ENCODE peak calls at places on chromosome 1, in six cellular contexts. U, W, T, J, S and H are unnamed samples.

GRCh38 chr1:66244429-66244828 is 289.5 kb upstream of the SGIP1 start:
- DNase-seq in U (peak; percentile 84), W (no peak), T (no peak), J (no peak), S (no peak), H (no peak)

GRCh38 chr1:219544163-219544846 is 68.6 kb downstream of the ZC3H11B start:
- DNase-seq in U (no peak), W (no peak), T (no peak), J (no peak), S (no peak), H (no peak)

GRCh38 chr1:193462629-193463320 is 276.4 kb upstream of the B3GALT2 start:
- DNase-seq in U (no peak), W (no peak), T (no peak), J (no peak), S (no peak), H (no peak)

GRCh38 chr1:111507411-111508201 is 4.2 kb upstream of the ADORA3 start:
- DNase-seq in U (peak; percentile 55), W (no peak), T (no peak), J (peak; percentile 72), S (peak; percentile 31), H (peak; percentile 43)

GRCh38 chr1:40130892-40131291 is 30.3 kb upstream of the RLF start:
- DNase-seq in U (no peak), W (no peak), T (no peak), J (no peak), S (no peak), H (no peak)

GRCh38 chr1:182235952-182236650 is 155.5 kb downstream of the GLUL start:
- DNase-seq in U (no peak), W (no peak), T (peak; percentile 94), J (no peak), S (no peak), H (no peak)

GRCh38 chr1:66436378-66437135 is 97.4 kb upstream of the SGIP1 start:
- DNase-seq in U (no peak), W (peak; percentile 71), T (no peak), J (no peak), S (peak; percentile 15), H (no peak)

GRCh38 chr1:158666037-158666436 is 20.5 kb downstream of the SPTA1 start:
- DNase-seq in U (no peak), W (no peak), T (no peak), J (no peak), S (no peak), H (no peak)

GRCh38 chr1:212794561-212795014 is 2.9 kb downstream of the TATDN3 start:
- DNase-seq in U (no peak), W (no peak), T (no peak), J (no peak), S (no peak), H (peak; percentile 47)

GRCh38 chr1:17008208-17008855 is 3.4 kb downstream of the ATP13A2 start:
- DNase-seq in U (no peak), W (no peak), T (no peak), J (no peak), S (no peak), H (no peak)

GRCh38 chr1:110787328-110788071 is 85.4 kb upstream of the CD53 start:
- DNase-seq in U (no peak), W (no peak), T (no peak), J (no peak), S (no peak), H (no peak)

GRCh38 chr1:161738627-161739287 is 10.8 kb upstream of the DUSP12 start:
- DNase-seq in U (no peak), W (peak; percentile 24), T (peak; percentile 19), J (peak; percentile 22), S (no peak), H (no peak)

GRCh38 chr1:156584813-156585212 is 5.3 kb downstream of the TTC24 start:
- DNase-seq in U (no peak), W (no peak), T (no peak), J (peak; percentile 87), S (no peak), H (no peak)

GRCh38 chr1:147907786-147908509 is 5.4 kb downstream of the GJA8 start:
- DNase-seq in U (no peak), W (no peak), T (no peak), J (no peak), S (no peak), H (no peak)

GRCh38 chr1:31745898-31746668 is 18.1 kb downstream of the ADGRB2 start:
- DNase-seq in U (no peak), W (no peak), T (peak; percentile 32), J (no peak), S (no peak), H (no peak)

GRCh38 chr1:36884029-36884701 is 150.2 kb downstream of the GRIK3 start:
- DNase-seq in U (no peak), W (no peak), T (no peak), J (no peak), S (no peak), H (peak; percentile 4)

GRCh38 chr1:202861420-202862121 is 27.4 kb downstream of the RABIF start:
- DNase-seq in U (peak; percentile 94), W (peak; percentile 90), T (peak; percentile 91), J (peak; percentile 92), S (no peak), H (peak; percentile 63)

GRCh38 chr1:202376247-202376646 is 27.7 kb downstream of the PPP1R12B start:
- DNase-seq in U (no peak), W (no peak), T (no peak), J (no peak), S (no peak), H (no peak)

GRCh38 chr1:150688786-150689185 is 8.2 kb downstream of the GOLPH3L start:
- DNase-seq in U (no peak), W (no peak), T (no peak), J (no peak), S (no peak), H (no peak)